ENCODE peak calls at places on chromosomes 11 and 22, in five cellular contexts. B is CD8-positive, alpha-beta T cell; L is neural progenitor cell; U is GM10248; C is thoracic aorta. O is an unnamed sample.

GRCh38 chr11:132186699-132187098 is 816.3 kb downstream of the NTM start:
- DNase-seq in B (no peak), L (peak; percentile 23), U (no peak), C (no peak), O (no peak)

GRCh38 chr11:788953-789940 is 643 bp downstream of the CEND1 start:
- DNase-seq in B (no peak), L (no peak), U (peak; percentile 44), C (no peak), O (no peak)

GRCh38 chr11:70433966-70434812 is 35.9 kb downstream of the CTTN start:
- DNase-seq in B (no peak), L (no peak), U (no peak), C (no peak), O (no peak)

GRCh38 chr11:16154715-16155396 is 201.5 kb downstream of the SOX6 start:
- DNase-seq in B (no peak), L (no peak), U (no peak), C (no peak), O (peak; percentile 69)

GRCh38 chr11:73137262-73137941 is 4.7 kb downstream of the FCHSD2 start:
- DNase-seq in B (no peak), L (no peak), U (no peak), C (no peak), O (no peak)

GRCh38 chr11:130634981-130635473 is 186.6 kb downstream of the ADAMTS15 start:
- DNase-seq in B (no peak), L (no peak), U (no peak), C (no peak), O (no peak)

GRCh38 chr22:32917577-32918375 is 116.3 kb downstream of the TIMP3 start:
- DNase-seq in B (no peak), L (peak; percentile 6), U (no peak), C (no peak), O (no peak)

GRCh38 chr11:72221386-72221785 is 3.2 kb upstream of the INPPL1 start:
- DNase-seq in B (peak; percentile 46), L (no peak), U (peak; percentile 7), C (no peak), O (no peak)

GRCh38 chr22:19959043-19959586 is 17.5 kb upstream of the TXNRD2 start:
- DNase-seq in B (no peak), L (peak; percentile 99), U (no peak), C (peak; percentile 59), O (peak; percentile 89)

GRCh38 chr22:37549704-37550059 is 10.6 kb upstream of the CDC42EP1 start:
- DNase-seq in B (no peak), L (peak; percentile 40), U (no peak), C (no peak), O (peak; percentile 72)

GRCh38 chr11:88489030-88489429 is 151.5 kb upstream of the CTSC start:
- DNase-seq in B (no peak), L (no peak), U (no peak), C (no peak), O (no peak)

GRCh38 chr11:12692238-12693074 is 18.2 kb downstream of the TEAD1 start:
- DNase-seq in B (no peak), L (peak; percentile 66), U (no peak), C (peak; percentile 38), O (peak; percentile 72)

GRCh38 chr11:74671520-74672196 is 59.6 kb downstream of the CHRDL2 start:
- DNase-seq in B (peak; percentile 29), L (no peak), U (no peak), C (no peak), O (no peak)

GRCh38 chr11:93194673-93195291 is 3.0 kb downstream of the SLC36A4 start:
- DNase-seq in B (no peak), L (no peak), U (no peak), C (no peak), O (no peak)

GRCh38 chr11:26030419-26030818 is 301.5 kb upstream of the ANO3 start:
- DNase-seq in B (no peak), L (no peak), U (no peak), C (no peak), O (no peak)

GRCh38 chr11:17770048-17770652 is 35.6 kb downstream of the KCNC1 start:
- DNase-seq in B (no peak), L (no peak), U (no peak), C (no peak), O (peak; percentile 43)

GRCh38 chr11:62010935-62011528 is 43.6 kb upstream of the FTH1 start:
- DNase-seq in B (no peak), L (no peak), U (no peak), C (no peak), O (no peak)

GRCh38 chr11:125128450-125128849 is 17.0 kb upstream of the TMEM218 start:
- DNase-seq in B (no peak), L (no peak), U (no peak), C (no peak), O (no peak)

DNA sequence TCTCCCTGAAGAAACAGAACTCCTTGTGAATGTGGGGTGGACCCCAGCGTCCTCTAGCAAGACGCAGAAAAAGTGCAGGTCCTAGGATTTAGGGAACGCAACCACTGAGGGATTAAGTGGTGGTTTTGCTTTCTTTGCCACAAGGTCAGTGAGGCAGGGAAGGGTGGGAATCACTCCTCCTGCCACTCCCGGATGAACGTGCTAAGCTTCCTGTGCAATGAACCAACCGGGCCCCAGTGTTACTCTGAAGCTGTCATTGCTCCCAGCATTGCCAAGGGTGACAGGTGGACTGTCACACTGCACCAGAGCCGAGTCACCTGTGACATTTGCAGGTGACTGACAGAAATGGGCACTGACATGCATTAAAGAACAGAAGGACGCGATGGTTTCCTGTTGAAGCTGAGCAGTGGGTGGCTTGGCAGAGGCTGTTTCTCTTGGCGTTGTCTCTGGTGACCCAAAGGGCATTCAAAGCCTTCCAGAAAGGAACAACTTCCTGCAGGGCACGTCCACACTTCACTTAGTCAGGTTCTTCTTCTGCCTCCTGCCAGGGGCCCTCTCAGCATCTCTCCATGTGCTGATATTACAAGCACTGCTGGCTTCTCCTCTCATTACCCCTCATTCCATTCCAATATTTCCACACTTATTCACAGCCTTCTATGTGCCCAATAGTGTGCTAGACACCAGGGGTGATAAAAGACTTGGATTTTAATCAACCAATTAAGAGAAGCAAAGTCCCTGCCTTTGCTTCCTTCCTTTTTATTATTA is 9.7 kb downstream of the KIRREL3 start:
- DNase-seq in B (no peak), L (no peak), U (no peak), C (no peak), O (no peak)
- TF ChIP-seq CTCF in B (peak; percentile 3), L (peak; percentile 8), U (no peak), C (no peak), O (no peak)

GRCh38 chr22:26556904-26557303 is 33.0 kb downstream of the TPST2 start:
- DNase-seq in B (no peak), L (no peak), U (no peak), C (no peak), O (no peak)

GRCh38 chr22:26555478-26555877 is 34.5 kb downstream of the TPST2 start:
- DNase-seq in B (no peak), L (no peak), U (no peak), C (no peak), O (no peak)

GRCh38 chr22:26559961-26560575 is 29.9 kb downstream of the TPST2 start:
- DNase-seq in B (no peak), L (no peak), U (no peak), C (no peak), O (no peak)

GRCh38 chr22:26554956-26555355 is 35.0 kb downstream of the TPST2 start:
- DNase-seq in B (no peak), L (no peak), U (no peak), C (no peak), O (no peak)

DNA sequence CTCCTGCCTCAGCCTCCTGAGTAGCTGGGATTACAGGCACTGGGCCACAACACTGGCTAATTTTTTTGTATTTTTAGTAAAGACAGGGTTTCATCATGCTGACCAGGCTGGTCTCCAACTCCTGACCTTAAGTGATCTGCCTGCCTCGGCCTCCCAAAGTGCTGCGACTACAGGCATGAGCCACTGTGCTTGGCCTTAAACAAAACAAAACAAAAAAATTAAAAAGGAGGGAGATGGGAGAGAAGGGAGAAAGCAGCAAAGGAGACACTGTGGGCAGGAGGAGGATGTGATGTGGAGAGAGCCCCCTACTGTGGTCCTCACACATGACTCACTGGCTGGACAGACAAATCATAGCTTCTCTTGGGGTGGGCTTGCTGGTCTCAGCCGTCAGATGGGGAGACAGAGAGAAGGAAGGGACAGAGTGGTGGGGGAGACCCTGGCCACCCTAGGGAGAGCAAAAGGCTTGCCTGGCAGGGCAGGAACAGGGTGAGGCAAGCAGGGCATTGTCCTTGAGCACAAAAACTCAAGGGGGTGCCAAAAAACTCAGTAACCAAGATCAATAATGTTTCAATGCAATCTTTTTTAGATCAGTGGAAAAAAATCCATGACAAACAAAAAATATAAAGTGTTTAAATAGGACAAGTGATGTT is 31.6 kb downstream of the TPST2 start:
- DNase-seq in B (no peak), L (no peak), U (no peak), C (no peak), O (no peak)
- TF ChIP-seq CTCF in B (no peak), L (no peak), U (no peak), C (no peak), O (no peak)

GRCh38 chr11:117520966-117521365 is 193.3 kb downstream of the CEP164 start:
- DNase-seq in B (no peak), L (no peak), U (no peak), C (no peak), O (no peak)

GRCh38 chr11:117520201-117520600 is 192.5 kb downstream of the CEP164 start:
- DNase-seq in B (no peak), L (no peak), U (no peak), C (no peak), O (no peak)

GRCh38 chr11:117518455-117518854 is 190.8 kb downstream of the CEP164 start:
- DNase-seq in B (no peak), L (no peak), U (no peak), C (no peak), O (no peak)

GRCh38 chr11:117519170-117519569 is 191.5 kb downstream of the CEP164 start:
- DNase-seq in B (no peak), L (peak; percentile 31), U (no peak), C (no peak), O (no peak)

DNA sequence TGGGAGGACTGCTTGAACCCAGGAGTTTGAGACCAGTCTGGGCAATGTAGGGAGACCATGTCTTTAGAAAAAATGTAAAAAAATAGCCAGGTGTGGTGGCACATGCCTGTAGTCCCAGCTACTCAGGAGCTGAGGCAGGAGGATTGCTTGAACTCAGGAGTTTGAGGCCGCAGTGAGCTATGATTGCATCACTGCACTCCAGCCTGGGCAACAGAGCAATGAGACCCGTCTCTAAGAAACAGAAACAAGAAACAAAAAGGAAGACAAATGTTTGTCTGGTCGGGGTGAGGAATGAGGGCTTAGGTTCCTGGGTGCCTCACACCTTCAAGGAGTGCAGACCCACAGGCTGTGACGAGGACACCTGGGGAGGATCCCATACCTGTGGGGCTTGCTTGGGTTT is 191.9 kb downstream of the CEP164 start:
- DNase-seq in B (no peak), L (no peak), U (no peak), C (no peak), O (no peak)
- TF ChIP-seq CTCF in B (no peak), L (no peak), U (no peak), C (no peak), O (no peak)

GRCh38 chr11:111870887-111871692 is at the start of gene ALG9:
- DNase-seq in B (peak; percentile 93), L (peak; percentile 88), U (peak; percentile 87), C (peak; percentile 47), O (peak; percentile 76)
- TF ChIP-seq CTCF in B (peak; percentile 18), L (peak; percentile 35), U (no peak), C (peak; percentile 22), O (peak; percentile 8)